ENCODE peak calls at places on chromosomes 11 and 22, in five cellular contexts. One of them, this sample, is unnamed.

GRCh38 chr11:63478896-63479295 is 12.1 kb downstream of the PLAAT5 start:
- DNase-seq in HepG2: peak; percentile 61
- DNase-seq in SK-N-SH: peak; percentile 76
- DNase-seq in GM12878: peak; percentile 23
- DNase-seq in K562: peak; percentile 65
- DNase-seq in this sample: peak; percentile 39

GRCh38 chr11:1041936-1042608 is 5.6 kb upstream of the MUC6 start:
- DNase-seq in GM12878: no peak
- DNase-seq in K562: peak; percentile 59
- DNase-seq in SK-N-SH: peak; percentile 67
- DNase-seq in HepG2: peak; percentile 35
- DNase-seq in this sample: no peak

GRCh38 chr22:27115816-27116256 is 458.4 kb downstream of the MIAT start:
- DNase-seq in SK-N-SH: no peak
- DNase-seq in K562: no peak
- DNase-seq in HepG2: peak; percentile 77
- DNase-seq in GM12878: no peak
- DNase-seq in this sample: no peak

GRCh38 chr11:44277097-44278090 is 32.5 kb downstream of the ALX4 start:
- DNase-seq in HepG2: no peak
- DNase-seq in K562: no peak
- DNase-seq in SK-N-SH: no peak
- DNase-seq in GM12878: no peak
- DNase-seq in this sample: no peak

GRCh38 chr22:24402460-24403192 is 24.8 kb upstream of the ADORA2A start:
- DNase-seq in K562: no peak
- DNase-seq in SK-N-SH: peak; percentile 75
- DNase-seq in HepG2: peak; percentile 24
- DNase-seq in GM12878: peak; percentile 33
- DNase-seq in this sample: no peak

GRCh38 chr22:46351131-46351735 is 15.7 kb downstream of the TRMU start:
- DNase-seq in K562: no peak
- DNase-seq in GM12878: no peak
- DNase-seq in SK-N-SH: no peak
- DNase-seq in HepG2: no peak
- DNase-seq in this sample: no peak

GRCh38 chr11:85955531-85955930 is 100.3 kb downstream of the CCDC83 start:
- DNase-seq in GM12878: no peak
- DNase-seq in HepG2: no peak
- DNase-seq in SK-N-SH: no peak
- DNase-seq in K562: no peak
- DNase-seq in this sample: no peak

GRCh38 chr22:50672471-50673230 is at the start of gene SHANK3:
- DNase-seq in SK-N-SH: peak; percentile 48
- DNase-seq in K562: peak; percentile 8
- DNase-seq in GM12878: no peak
- DNase-seq in HepG2: no peak
- DNase-seq in this sample: no peak

GRCh38 chr11:65454311-65454695 is 31.7 kb downstream of the NEAT1 start:
- DNase-seq in K562: no peak
- DNase-seq in GM12878: no peak
- DNase-seq in SK-N-SH: no peak
- DNase-seq in HepG2: no peak
- DNase-seq in this sample: no peak

GRCh38 chr11:12640355-12640754 is 33.9 kb upstream of the TEAD1 start:
- DNase-seq in K562: no peak
- DNase-seq in SK-N-SH: no peak
- DNase-seq in GM12878: no peak
- DNase-seq in HepG2: no peak
- DNase-seq in this sample: no peak

GRCh38 chr11:112113539-112114457 is 27.1 kb downstream of the SDHD start:
- DNase-seq in GM12878: no peak
- DNase-seq in K562: peak; percentile 68
- DNase-seq in SK-N-SH: peak; percentile 64
- DNase-seq in HepG2: peak; percentile 54
- DNase-seq in this sample: no peak

GRCh38 chr22:41523464-41524221 is 20.6 kb downstream of the POLR3H start:
- DNase-seq in K562: peak; percentile 63
- DNase-seq in GM12878: no peak
- DNase-seq in HepG2: no peak
- DNase-seq in SK-N-SH: peak; percentile 26
- DNase-seq in this sample: no peak

GRCh38 chr11:88338223-88338661 is 706 bp upstream of the CTSC start:
- DNase-seq in K562: peak; percentile 31
- DNase-seq in SK-N-SH: peak; percentile 35
- DNase-seq in HepG2: peak; percentile 77
- DNase-seq in GM12878: no peak
- DNase-seq in this sample: no peak

GRCh38 chr11:69002101-69002742 is 10.8 kb downstream of the MRGPRF start:
- DNase-seq in K562: no peak
- DNase-seq in GM12878: no peak
- DNase-seq in HepG2: no peak
- DNase-seq in SK-N-SH: no peak
- DNase-seq in this sample: no peak

GRCh38 chr11:110710520-110711381 is 1.5 kb downstream of the ARHGAP20 start:
- DNase-seq in SK-N-SH: peak; percentile 47
- DNase-seq in GM12878: no peak
- DNase-seq in HepG2: peak; percentile 9
- DNase-seq in K562: no peak
- DNase-seq in this sample: peak; percentile 4

GRCh38 chr22:23289851-23290724 is 109.8 kb downstream of the BCR start:
- DNase-seq in HepG2: peak; percentile 80
- DNase-seq in SK-N-SH: peak; percentile 89
- DNase-seq in K562: peak; percentile 86
- DNase-seq in GM12878: no peak
- DNase-seq in this sample: peak; percentile 84

GRCh38 chr11:62306227-62306626 is 7.4 kb upstream of the SCGB1D4 start:
- DNase-seq in GM12878: no peak
- DNase-seq in HepG2: no peak
- DNase-seq in SK-N-SH: no peak
- DNase-seq in K562: no peak
- DNase-seq in this sample: no peak

GRCh38 chr11:118916842-118917388 is 8.8 kb downstream of the BCL9L start:
- DNase-seq in GM12878: no peak
- DNase-seq in HepG2: peak; percentile 54
- DNase-seq in K562: no peak
- DNase-seq in SK-N-SH: no peak
- DNase-seq in this sample: no peak

GRCh38 chr11:94543695-94544581 is at the start of gene FUT4:
- DNase-seq in HepG2: peak; percentile 24
- DNase-seq in GM12878: no peak
- DNase-seq in K562: peak; percentile 86
- DNase-seq in SK-N-SH: peak; percentile 91
- DNase-seq in this sample: peak; percentile 76

GRCh38 chr11:38839076-38839475 is 2241.0 kb upstream of the RAG2 start:
- DNase-seq in GM12878: no peak
- DNase-seq in HepG2: no peak
- DNase-seq in K562: no peak
- DNase-seq in SK-N-SH: no peak
- DNase-seq in this sample: no peak

GRCh38 chr11:123195182-123196059 is at the start of gene CLMP:
- DNase-seq in K562: no peak
- DNase-seq in HepG2: no peak
- DNase-seq in GM12878: no peak
- DNase-seq in SK-N-SH: peak; percentile 91
- DNase-seq in this sample: peak; percentile 33

GRCh38 chr22:18078329-18079041 is 695 bp downstream of the PEX26 start:
- DNase-seq in SK-N-SH: peak; percentile 63
- DNase-seq in HepG2: peak; percentile 34
- DNase-seq in K562: peak; percentile 75
- DNase-seq in GM12878: no peak
- DNase-seq in this sample: no peak

GRCh38 chr11:65884716-65885092 is 3.6 kb downstream of the FIBP start:
- DNase-seq in K562: peak; percentile 78
- DNase-seq in GM12878: no peak
- DNase-seq in HepG2: peak; percentile 60
- DNase-seq in SK-N-SH: peak; percentile 92
- DNase-seq in this sample: peak; percentile 87

GRCh38 chr22:18091916-18092526 is 14.2 kb downstream of the PEX26 start:
- DNase-seq in K562: no peak
- DNase-seq in HepG2: peak; percentile 76
- DNase-seq in SK-N-SH: no peak
- DNase-seq in GM12878: no peak
- DNase-seq in this sample: no peak

GRCh38 chr11:128579790-128580504 is 7.4 kb downstream of the ETS1 start:
- DNase-seq in GM12878: no peak
- DNase-seq in SK-N-SH: no peak
- DNase-seq in HepG2: no peak
- DNase-seq in K562: no peak
- DNase-seq in this sample: no peak

GRCh38 chr11:109956124-109956793 is 136.9 kb upstream of the ZC3H12C start:
- DNase-seq in GM12878: peak; percentile 61
- DNase-seq in SK-N-SH: no peak
- DNase-seq in HepG2: no peak
- DNase-seq in K562: no peak
- DNase-seq in this sample: no peak

GRCh38 chr11:2585566-2586090 is 114.2 kb downstream of the KCNQ1OT1 start:
- DNase-seq in SK-N-SH: peak; percentile 19
- DNase-seq in HepG2: no peak
- DNase-seq in K562: no peak
- DNase-seq in GM12878: no peak
- DNase-seq in this sample: peak; percentile 1

GRCh38 chr11:70116386-70117077 is 38.4 kb downstream of the ANO1 start:
- DNase-seq in SK-N-SH: no peak
- DNase-seq in HepG2: no peak
- DNase-seq in GM12878: no peak
- DNase-seq in K562: no peak
- DNase-seq in this sample: no peak

GRCh38 chr11:72598901-72599300 is 75.3 kb downstream of the PDE2A start:
- DNase-seq in GM12878: no peak
- DNase-seq in K562: peak; percentile 64
- DNase-seq in SK-N-SH: peak; percentile 83
- DNase-seq in HepG2: peak; percentile 28
- DNase-seq in this sample: no peak
- TF ChIP-seq TAF1 in GM12878: no peak
- TF ChIP-seq TAF1 in K562: no peak
- TF ChIP-seq TAF1 in SK-N-SH: no peak
- TF ChIP-seq TAF1 in HepG2: no peak
- TF ChIP-seq TAF1 in this sample: no peak

GRCh38 chr11:120129570-120129969 is 8.3 kb downstream of the TRIM29 start:
- DNase-seq in HepG2: no peak
- DNase-seq in GM12878: no peak
- DNase-seq in SK-N-SH: no peak
- DNase-seq in K562: no peak
- DNase-seq in this sample: no peak

GRCh38 chr11:120126543-120126942 is 11.4 kb downstream of the TRIM29 start:
- DNase-seq in K562: peak; percentile 59
- DNase-seq in HepG2: no peak
- DNase-seq in SK-N-SH: no peak
- DNase-seq in GM12878: no peak
- DNase-seq in this sample: no peak

GRCh38 chr11:120127236-120127635 is 10.7 kb downstream of the TRIM29 start:
- DNase-seq in SK-N-SH: no peak
- DNase-seq in GM12878: no peak
- DNase-seq in HepG2: no peak
- DNase-seq in K562: no peak
- DNase-seq in this sample: no peak

GRCh38 chr11:120130176-120130980 is 7.5 kb downstream of the TRIM29 start:
- DNase-seq in SK-N-SH: no peak
- DNase-seq in GM12878: no peak
- DNase-seq in K562: no peak
- DNase-seq in HepG2: no peak
- DNase-seq in this sample: no peak

DNA sequence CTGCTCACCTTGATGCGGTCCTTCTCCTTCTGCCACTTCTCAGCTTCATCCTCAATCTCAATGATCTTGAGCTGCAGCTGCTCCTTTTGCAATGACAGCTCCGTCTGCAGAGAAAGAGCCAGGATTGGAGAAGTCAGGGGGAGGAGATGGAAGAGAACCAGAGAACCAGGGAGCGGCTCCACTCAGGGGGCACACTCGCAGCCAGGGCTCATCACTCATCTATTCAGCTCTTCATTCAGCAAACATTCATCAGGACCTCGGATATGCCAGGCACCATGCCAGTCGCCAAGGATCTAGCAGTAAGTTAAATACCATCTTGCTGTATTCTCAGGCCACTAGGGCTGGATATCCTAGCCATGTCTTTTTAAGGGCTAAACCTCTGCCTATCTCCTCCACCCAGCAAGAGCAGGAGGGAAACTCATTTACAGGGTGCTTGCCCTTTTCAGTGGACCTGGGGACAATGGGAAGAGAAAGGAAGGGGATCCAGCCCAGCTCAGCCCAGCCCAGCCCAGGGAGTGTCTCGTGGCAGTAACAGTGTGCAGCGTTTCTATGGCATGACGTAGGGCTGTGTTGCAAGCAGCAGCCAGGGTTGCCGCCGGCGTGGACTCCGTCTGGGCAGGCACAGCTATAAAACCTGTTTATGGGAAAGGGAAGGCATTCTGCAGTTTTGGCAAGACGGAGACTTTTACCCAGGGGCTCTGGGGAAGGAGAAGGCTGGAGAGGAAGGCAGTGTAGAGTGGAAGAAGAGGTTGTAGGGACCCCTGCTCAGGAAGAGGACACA is 9.3 kb downstream of the TRIM29 start:
- DNase-seq in HepG2: peak; percentile 18
- DNase-seq in SK-N-SH: no peak
- DNase-seq in GM12878: no peak
- DNase-seq in K562: no peak
- DNase-seq in this sample: no peak
- TF ChIP-seq TAF1 in HepG2: no peak
- TF ChIP-seq TAF1 in SK-N-SH: no peak
- TF ChIP-seq TAF1 in GM12878: no peak
- TF ChIP-seq TAF1 in K562: no peak
- TF ChIP-seq TAF1 in this sample: no peak

DNA sequence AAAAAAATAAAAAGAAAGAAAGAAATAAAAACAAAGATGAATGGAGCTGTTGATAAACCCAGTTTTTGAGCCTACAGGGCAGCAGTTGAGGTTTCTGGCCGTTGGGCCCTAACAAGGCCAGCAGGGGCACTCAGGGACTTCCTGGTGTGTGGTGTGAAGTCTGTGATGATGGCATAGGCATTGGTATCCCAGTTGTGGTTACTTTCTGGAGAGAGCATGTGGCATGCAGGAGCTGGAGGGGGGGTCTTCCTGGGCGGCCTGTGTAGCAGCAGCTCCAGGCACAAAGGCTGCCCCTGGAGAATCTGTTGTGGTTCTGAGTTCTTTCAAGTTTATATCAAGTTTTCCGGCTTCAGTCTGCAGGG is 2.0 kb upstream of the TXNRD2 start:
- DNase-seq in HepG2: peak; percentile 61
- DNase-seq in K562: no peak
- DNase-seq in GM12878: no peak
- DNase-seq in SK-N-SH: peak; percentile 46
- DNase-seq in this sample: no peak
- TF ChIP-seq TAF1 in HepG2: no peak
- TF ChIP-seq TAF1 in K562: no peak
- TF ChIP-seq TAF1 in GM12878: no peak
- TF ChIP-seq TAF1 in SK-N-SH: no peak
- TF ChIP-seq TAF1 in this sample: no peak

DNA sequence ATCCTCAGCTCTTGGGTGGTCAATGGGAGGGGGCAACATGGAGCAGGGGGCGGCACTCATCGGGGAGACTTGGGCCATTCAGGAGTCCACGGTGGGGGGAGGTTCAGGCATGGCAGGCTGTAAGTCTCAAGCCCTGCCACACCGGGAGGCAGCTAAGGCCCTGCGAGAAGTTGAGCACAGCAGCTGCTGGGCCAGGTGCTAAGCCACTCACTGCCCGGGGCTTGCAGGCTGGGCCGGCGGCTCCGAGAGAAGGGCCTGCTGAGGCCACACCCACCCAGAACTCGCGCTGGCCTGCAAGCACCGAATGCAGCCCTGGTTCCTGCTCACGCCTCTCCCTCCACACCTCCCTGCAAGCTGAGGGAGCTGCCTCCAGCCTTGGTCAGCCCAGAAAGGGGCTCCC is 131.4 kb downstream of the OR4C45 start:
- DNase-seq in SK-N-SH: no peak
- DNase-seq in GM12878: no peak
- DNase-seq in HepG2: no peak
- DNase-seq in K562: no peak
- DNase-seq in this sample: no peak
- TF ChIP-seq TAF1 in SK-N-SH: no peak
- TF ChIP-seq TAF1 in GM12878: no peak
- TF ChIP-seq TAF1 in HepG2: no peak
- TF ChIP-seq TAF1 in K562: no peak
- TF ChIP-seq TAF1 in this sample: no peak

This sample was measured in GM12891.